ENCODE peak calls at places on chromosome 12, in eight cellular contexts. One of them, this sample, is unnamed.

GRCh38 chr12:75447695-75448393 is 32.7 kb upstream of the GLIPR1 start:
- DNase-seq in caudate nucleus: no peak
- DNase-seq in GM23338: no peak
- DNase-seq in Jurkat, Clone E6-1: no peak
- DNase-seq in heart left ventricle: no peak
- DNase-seq in COLO829: no peak
- DNase-seq in stromal cell of bone marrow: no peak
- DNase-seq in left cardiac atrium: no peak
- DNase-seq in this sample: no peak

GRCh38 chr12:29807125-29807524 is 23.4 kb upstream of the TMTC1 start:
- DNase-seq in caudate nucleus: no peak
- DNase-seq in GM23338: no peak
- DNase-seq in Jurkat, Clone E6-1: no peak
- DNase-seq in heart left ventricle: no peak
- DNase-seq in COLO829: no peak
- DNase-seq in stromal cell of bone marrow: peak; percentile 18
- DNase-seq in left cardiac atrium: no peak
- DNase-seq in this sample: no peak

GRCh38 chr12:110248096-110248447 is 33.0 kb upstream of the ATP2A2 start:
- DNase-seq in caudate nucleus: no peak
- DNase-seq in GM23338: no peak
- DNase-seq in Jurkat, Clone E6-1: no peak
- DNase-seq in heart left ventricle: no peak
- DNase-seq in COLO829: no peak
- DNase-seq in stromal cell of bone marrow: no peak
- DNase-seq in left cardiac atrium: no peak
- DNase-seq in this sample: no peak

GRCh38 chr12:24937553-24938244 is 11.2 kb downstream of the BCAT1 start:
- DNase-seq in caudate nucleus: no peak
- DNase-seq in GM23338: no peak
- DNase-seq in Jurkat, Clone E6-1: no peak
- DNase-seq in heart left ventricle: no peak
- DNase-seq in COLO829: no peak
- DNase-seq in stromal cell of bone marrow: no peak
- DNase-seq in left cardiac atrium: no peak
- DNase-seq in this sample: no peak

GRCh38 chr12:15001733-15002471 is 29.1 kb downstream of the PDE6H start:
- DNase-seq in caudate nucleus: peak; percentile 31
- DNase-seq in GM23338: peak; percentile 65
- DNase-seq in Jurkat, Clone E6-1: no peak
- DNase-seq in heart left ventricle: no peak
- DNase-seq in COLO829: no peak
- DNase-seq in stromal cell of bone marrow: peak; percentile 13
- DNase-seq in left cardiac atrium: peak; percentile 46
- DNase-seq in this sample: no peak

GRCh38 chr12:77847060-77847541 is 16.4 kb downstream of the NAV3 start:
- DNase-seq in caudate nucleus: no peak
- DNase-seq in GM23338: no peak
- DNase-seq in Jurkat, Clone E6-1: no peak
- DNase-seq in heart left ventricle: no peak
- DNase-seq in COLO829: peak; percentile 91
- DNase-seq in stromal cell of bone marrow: peak; percentile 41
- DNase-seq in left cardiac atrium: no peak
- DNase-seq in this sample: peak; percentile 48

GRCh38 chr12:130858084-130858483 is 13.8 kb upstream of the RAN start:
- DNase-seq in caudate nucleus: no peak
- DNase-seq in GM23338: no peak
- DNase-seq in Jurkat, Clone E6-1: no peak
- DNase-seq in heart left ventricle: no peak
- DNase-seq in COLO829: no peak
- DNase-seq in stromal cell of bone marrow: no peak
- DNase-seq in left cardiac atrium: no peak
- DNase-seq in this sample: no peak

GRCh38 chr12:130126023-130126432 is 36.2 kb upstream of the FZD10 start:
- DNase-seq in caudate nucleus: no peak
- DNase-seq in GM23338: peak; percentile 14
- DNase-seq in Jurkat, Clone E6-1: no peak
- DNase-seq in heart left ventricle: peak; percentile 53
- DNase-seq in COLO829: peak; percentile 9
- DNase-seq in stromal cell of bone marrow: no peak
- DNase-seq in left cardiac atrium: peak; percentile 75
- DNase-seq in this sample: no peak

GRCh38 chr12:52519826-52520662 is at the start of gene KRT5:
- DNase-seq in caudate nucleus: no peak
- DNase-seq in GM23338: no peak
- DNase-seq in Jurkat, Clone E6-1: no peak
- DNase-seq in heart left ventricle: no peak
- DNase-seq in COLO829: no peak
- DNase-seq in stromal cell of bone marrow: no peak
- DNase-seq in left cardiac atrium: no peak
- DNase-seq in this sample: no peak

GRCh38 chr12:104263580-104264358 is 39.8 kb upstream of the EID3 start:
- DNase-seq in caudate nucleus: no peak
- DNase-seq in GM23338: no peak
- DNase-seq in Jurkat, Clone E6-1: no peak
- DNase-seq in heart left ventricle: no peak
- DNase-seq in COLO829: no peak
- DNase-seq in stromal cell of bone marrow: no peak
- DNase-seq in left cardiac atrium: no peak
- DNase-seq in this sample: no peak

GRCh38 chr12:19665105-19665900 is 226.0 kb downstream of the AEBP2 start:
- DNase-seq in caudate nucleus: peak; percentile 3
- DNase-seq in GM23338: no peak
- DNase-seq in Jurkat, Clone E6-1: no peak
- DNase-seq in heart left ventricle: no peak
- DNase-seq in COLO829: no peak
- DNase-seq in stromal cell of bone marrow: no peak
- DNase-seq in left cardiac atrium: no peak
- DNase-seq in this sample: no peak

GRCh38 chr12:53974084-53975018 is at the start of gene HOTAIR:
- DNase-seq in caudate nucleus: no peak
- DNase-seq in GM23338: peak; percentile 54
- DNase-seq in Jurkat, Clone E6-1: no peak
- DNase-seq in heart left ventricle: no peak
- DNase-seq in COLO829: peak; percentile 61
- DNase-seq in stromal cell of bone marrow: no peak
- DNase-seq in left cardiac atrium: no peak
- DNase-seq in this sample: no peak

This sample was measured in skeletal muscle cell.